ENCODE peak calls at places on chromosomes 7 and 10, in ten cellular contexts. One of them, this sample, is unnamed. For H3K4me1, the result is how much of the 10 kb centered on the place peaks cover.

GRCh38 chr10:99841746-99842145 is 59.3 kb downstream of the ABCC2 start:
- DNase-seq in adrenal gland: no peak
- DNase-seq in transverse colon: no peak
- DNase-seq in lower lobe of right lung: no peak
- DNase-seq in tibial artery: no peak
- DNase-seq in heart left ventricle: no peak
- DNase-seq in A549: no peak
- DNase-seq in PC-9: no peak
- DNase-seq in osteoblast: no peak
- DNase-seq in IMR-90: no peak
- DNase-seq in this sample: no peak

GRCh38 chr10:110404825-110405224 is 92.9 kb upstream of the DUSP5 start:
- DNase-seq in adrenal gland: no peak
- DNase-seq in transverse colon: no peak
- DNase-seq in lower lobe of right lung: no peak
- DNase-seq in tibial artery: no peak
- DNase-seq in heart left ventricle: no peak
- DNase-seq in A549: no peak
- DNase-seq in PC-9: no peak
- DNase-seq in osteoblast: no peak
- DNase-seq in IMR-90: no peak
- DNase-seq in this sample: no peak

GRCh38 chr7:17126413-17127374 is 171.8 kb upstream of the AHR start:
- DNase-seq in adrenal gland: no peak
- DNase-seq in transverse colon: no peak
- DNase-seq in lower lobe of right lung: no peak
- DNase-seq in tibial artery: no peak
- DNase-seq in heart left ventricle: no peak
- DNase-seq in A549: no peak
- DNase-seq in PC-9: no peak
- DNase-seq in osteoblast: no peak
- DNase-seq in IMR-90: peak
- DNase-seq in this sample: no peak

GRCh38 chr10:109018892-109019507 is 904.3 kb downstream of the XPNPEP1 start:
- DNase-seq in adrenal gland: no peak
- DNase-seq in transverse colon: no peak
- DNase-seq in lower lobe of right lung: no peak
- DNase-seq in tibial artery: no peak
- DNase-seq in heart left ventricle: no peak
- DNase-seq in A549: no peak
- DNase-seq in PC-9: no peak
- DNase-seq in osteoblast: no peak
- DNase-seq in IMR-90: no peak
- DNase-seq in this sample: no peak

GRCh38 chr7:66903360-66904062 is 17.5 kb upstream of the TMEM248 start:
- DNase-seq in adrenal gland: no peak
- DNase-seq in transverse colon: no peak
- DNase-seq in lower lobe of right lung: no peak
- DNase-seq in tibial artery: no peak
- DNase-seq in heart left ventricle: no peak
- DNase-seq in A549: no peak
- DNase-seq in PC-9: no peak
- DNase-seq in osteoblast: peak
- DNase-seq in IMR-90: no peak
- DNase-seq in this sample: no peak

GRCh38 chr7:111083423-111083822 is 7.5 kb upstream of the LRRN3 start:
- DNase-seq in adrenal gland: no peak
- DNase-seq in transverse colon: no peak
- DNase-seq in lower lobe of right lung: no peak
- DNase-seq in tibial artery: no peak
- DNase-seq in heart left ventricle: no peak
- DNase-seq in A549: no peak
- DNase-seq in PC-9: no peak
- DNase-seq in osteoblast: peak
- DNase-seq in IMR-90: peak
- DNase-seq in this sample: no peak

GRCh38 chr7:36096460-36097095 is 56.5 kb upstream of the EEPD1 start:
- DNase-seq in adrenal gland: peak
- DNase-seq in transverse colon: no peak
- DNase-seq in lower lobe of right lung: no peak
- DNase-seq in tibial artery: no peak
- DNase-seq in heart left ventricle: no peak
- DNase-seq in A549: no peak
- DNase-seq in PC-9: no peak
- DNase-seq in osteoblast: no peak
- DNase-seq in IMR-90: no peak
- DNase-seq in this sample: peak

GRCh38 chr10:71015674-71016073 is 127.3 kb upstream of the PCBD1 start:
- DNase-seq in adrenal gland: no peak
- DNase-seq in transverse colon: no peak
- DNase-seq in lower lobe of right lung: no peak
- DNase-seq in tibial artery: no peak
- DNase-seq in heart left ventricle: no peak
- DNase-seq in A549: no peak
- DNase-seq in PC-9: no peak
- DNase-seq in osteoblast: no peak
- DNase-seq in IMR-90: no peak
- DNase-seq in this sample: peak

GRCh38 chr10:119030421-119031250 is 1.1 kb downstream of the NANOS1 start:
- DNase-seq in adrenal gland: peak
- DNase-seq in transverse colon: peak
- DNase-seq in lower lobe of right lung: peak
- DNase-seq in tibial artery: peak
- DNase-seq in heart left ventricle: peak
- DNase-seq in A549: no peak
- DNase-seq in PC-9: peak
- DNase-seq in osteoblast: peak
- DNase-seq in IMR-90: peak
- DNase-seq in this sample: peak

GRCh38 chr10:20059084-20059835 is 243.0 kb downstream of the PLXDC2 start:
- DNase-seq in adrenal gland: peak
- DNase-seq in transverse colon: no peak
- DNase-seq in lower lobe of right lung: no peak
- DNase-seq in tibial artery: no peak
- DNase-seq in heart left ventricle: no peak
- DNase-seq in A549: no peak
- DNase-seq in PC-9: no peak
- DNase-seq in osteoblast: no peak
- DNase-seq in IMR-90: peak
- DNase-seq in this sample: peak

GRCh38 chr7:74288034-74288881 is 949 bp upstream of the CLIP2 start:
- DNase-seq in adrenal gland: no peak
- DNase-seq in transverse colon: no peak
- DNase-seq in lower lobe of right lung: no peak
- DNase-seq in tibial artery: no peak
- DNase-seq in heart left ventricle: no peak
- DNase-seq in A549: no peak
- DNase-seq in PC-9: peak
- DNase-seq in osteoblast: no peak
- DNase-seq in IMR-90: no peak
- DNase-seq in this sample: no peak

GRCh38 chr10:119663866-119664698 is 12.9 kb downstream of the BAG3 start:
- DNase-seq in adrenal gland: no peak
- DNase-seq in transverse colon: peak
- DNase-seq in lower lobe of right lung: no peak
- DNase-seq in tibial artery: no peak
- DNase-seq in heart left ventricle: no peak
- DNase-seq in A549: no peak
- DNase-seq in PC-9: no peak
- DNase-seq in osteoblast: peak
- DNase-seq in IMR-90: no peak
- DNase-seq in this sample: no peak

GRCh38 chr7:94909023-94909466 is 1.7 kb downstream of the PPP1R9A start:
- DNase-seq in adrenal gland: no peak
- DNase-seq in transverse colon: no peak
- DNase-seq in lower lobe of right lung: no peak
- DNase-seq in tibial artery: no peak
- DNase-seq in heart left ventricle: no peak
- DNase-seq in A549: no peak
- DNase-seq in PC-9: no peak
- DNase-seq in osteoblast: peak
- DNase-seq in IMR-90: no peak
- DNase-seq in this sample: no peak

GRCh38 chr7:35037526-35038339 is 448 bp upstream of the DPY19L1 start:
- DNase-seq in adrenal gland: peak
- DNase-seq in transverse colon: peak
- DNase-seq in lower lobe of right lung: peak
- DNase-seq in tibial artery: peak
- DNase-seq in heart left ventricle: peak
- DNase-seq in A549: peak
- DNase-seq in PC-9: peak
- DNase-seq in osteoblast: peak
- DNase-seq in IMR-90: peak
- DNase-seq in this sample: peak
- H3K4me3 ChIP-seq in adrenal gland: peak
- H3K4me3 ChIP-seq in transverse colon: peak
- H3K4me3 ChIP-seq in lower lobe of right lung: peak
- H3K4me3 ChIP-seq in tibial artery: peak
- H3K4me3 ChIP-seq in heart left ventricle: peak
- H3K4me3 ChIP-seq in A549: peak
- H3K4me3 ChIP-seq in PC-9: peak
- H3K4me3 ChIP-seq in osteoblast: peak
- H3K4me3 ChIP-seq in IMR-90: peak
- H3K4me3 ChIP-seq in this sample: peak

GRCh38 chr7:140156460-140157080 is 20.2 kb downstream of the KDM7A start:
- DNase-seq in adrenal gland: no peak
- DNase-seq in transverse colon: no peak
- DNase-seq in lower lobe of right lung: no peak
- DNase-seq in tibial artery: no peak
- DNase-seq in heart left ventricle: no peak
- DNase-seq in A549: no peak
- DNase-seq in PC-9: no peak
- DNase-seq in osteoblast: no peak
- DNase-seq in IMR-90: no peak
- DNase-seq in this sample: no peak

GRCh38 chr7:140161047-140161446 is 15.7 kb downstream of the KDM7A start:
- DNase-seq in adrenal gland: no peak
- DNase-seq in transverse colon: no peak
- DNase-seq in lower lobe of right lung: no peak
- DNase-seq in tibial artery: no peak
- DNase-seq in heart left ventricle: no peak
- DNase-seq in A549: no peak
- DNase-seq in PC-9: no peak
- DNase-seq in osteoblast: no peak
- DNase-seq in IMR-90: no peak
- DNase-seq in this sample: no peak

GRCh38 chr7:140160308-140160707 is 16.5 kb downstream of the KDM7A start:
- DNase-seq in adrenal gland: no peak
- DNase-seq in transverse colon: no peak
- DNase-seq in lower lobe of right lung: no peak
- DNase-seq in tibial artery: no peak
- DNase-seq in heart left ventricle: no peak
- DNase-seq in A549: no peak
- DNase-seq in PC-9: no peak
- DNase-seq in osteoblast: no peak
- DNase-seq in IMR-90: no peak
- DNase-seq in this sample: peak

GRCh38 chr7:140155428-140155827 is 21.4 kb downstream of the KDM7A start:
- DNase-seq in adrenal gland: no peak
- DNase-seq in transverse colon: no peak
- DNase-seq in lower lobe of right lung: no peak
- DNase-seq in tibial artery: no peak
- DNase-seq in heart left ventricle: no peak
- DNase-seq in A549: no peak
- DNase-seq in PC-9: no peak
- DNase-seq in osteoblast: no peak
- DNase-seq in IMR-90: no peak
- DNase-seq in this sample: peak

DNA sequence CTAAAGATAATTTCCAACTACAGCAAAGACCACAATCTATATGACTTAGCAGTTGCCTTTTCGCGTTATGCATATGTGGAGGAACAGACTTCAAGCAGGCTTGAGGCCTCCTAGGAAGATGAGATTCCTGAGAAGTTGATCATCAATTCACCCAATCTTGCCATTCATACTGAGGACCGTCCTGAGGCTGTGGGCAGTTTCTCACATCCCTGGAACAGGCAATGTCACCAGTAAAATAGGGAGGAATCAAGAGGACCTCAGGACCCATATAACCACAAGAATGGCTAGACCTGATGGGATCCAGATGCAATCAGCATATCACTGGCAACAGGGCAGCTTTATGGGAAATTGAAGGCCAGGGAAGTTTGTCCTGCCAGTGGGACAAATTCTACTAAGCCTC is 17.3 kb downstream of the KDM7A start:
- DNase-seq in adrenal gland: no peak
- DNase-seq in transverse colon: no peak
- DNase-seq in lower lobe of right lung: no peak
- DNase-seq in tibial artery: no peak
- DNase-seq in heart left ventricle: no peak
- DNase-seq in A549: no peak
- DNase-seq in PC-9: no peak
- DNase-seq in osteoblast: peak
- DNase-seq in IMR-90: peak
- DNase-seq in this sample: no peak
- H3K4me1 ChIP-seq in adrenal gland: under half
- H3K4me1 ChIP-seq in transverse colon: under half
- H3K4me1 ChIP-seq in lower lobe of right lung: under half
- H3K4me1 ChIP-seq in tibial artery: under half
- H3K4me1 ChIP-seq in heart left ventricle: half or more
- H3K4me1 ChIP-seq in A549: under half
- H3K4me1 ChIP-seq in PC-9: under half
- H3K4me1 ChIP-seq in osteoblast: under half
- H3K4me1 ChIP-seq in IMR-90: under half
- H3K4me1 ChIP-seq in this sample: under half

DNA sequence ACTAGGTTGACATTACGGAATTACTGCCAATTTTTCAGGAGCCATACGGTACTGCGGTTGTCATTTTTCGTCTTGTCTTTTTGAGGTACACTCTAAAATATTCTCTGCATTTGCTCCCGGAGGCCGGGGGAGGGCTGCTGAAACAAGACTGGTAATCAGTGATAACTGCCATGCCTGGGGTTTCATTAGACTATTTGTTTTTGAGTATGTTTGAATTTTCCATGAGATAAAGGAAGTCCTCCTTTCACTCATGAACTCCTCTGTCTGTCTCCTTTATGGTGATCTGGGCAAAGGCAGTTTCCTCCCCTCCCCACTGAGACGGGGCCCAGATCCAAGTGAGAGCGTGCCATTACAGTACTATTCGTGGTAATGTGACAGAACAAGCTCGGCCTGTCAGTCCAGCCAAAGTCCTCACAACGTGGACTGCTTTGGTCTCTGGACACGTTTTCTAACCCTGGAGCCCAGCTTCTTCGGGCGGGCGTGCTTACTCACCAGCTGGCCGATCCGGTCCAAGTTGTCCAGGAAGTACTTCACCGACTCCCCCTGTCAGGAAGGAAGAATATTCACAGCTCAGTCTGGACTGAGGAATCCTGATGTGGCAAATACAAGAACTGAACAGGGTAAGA is 45.1 kb downstream of the AMZ1 start:
- DNase-seq in adrenal gland: peak
- DNase-seq in transverse colon: peak
- DNase-seq in lower lobe of right lung: no peak
- DNase-seq in tibial artery: peak
- DNase-seq in heart left ventricle: peak
- DNase-seq in A549: no peak
- DNase-seq in PC-9: peak
- DNase-seq in osteoblast: peak
- DNase-seq in IMR-90: peak
- DNase-seq in this sample: no peak
- H3K4me3 ChIP-seq in adrenal gland: no peak
- H3K4me3 ChIP-seq in transverse colon: no peak
- H3K4me3 ChIP-seq in lower lobe of right lung: no peak
- H3K4me3 ChIP-seq in tibial artery: no peak
- H3K4me3 ChIP-seq in heart left ventricle: no peak
- H3K4me3 ChIP-seq in A549: no peak
- H3K4me3 ChIP-seq in PC-9: no peak
- H3K4me3 ChIP-seq in osteoblast: no peak
- H3K4me3 ChIP-seq in IMR-90: no peak
- H3K4me3 ChIP-seq in this sample: no peak

GRCh38 chr10:69499726-69500689 is 48.7 kb downstream of the TSPAN15 start:
- DNase-seq in adrenal gland: no peak
- DNase-seq in transverse colon: no peak
- DNase-seq in lower lobe of right lung: peak
- DNase-seq in tibial artery: no peak
- DNase-seq in heart left ventricle: no peak
- DNase-seq in A549: no peak
- DNase-seq in PC-9: no peak
- DNase-seq in osteoblast: no peak
- DNase-seq in IMR-90: no peak
- DNase-seq in this sample: no peak
- H3K4me1 ChIP-seq in adrenal gland: under half
- H3K4me1 ChIP-seq in transverse colon: under half
- H3K4me1 ChIP-seq in lower lobe of right lung: under half
- H3K4me1 ChIP-seq in tibial artery: under half
- H3K4me1 ChIP-seq in heart left ventricle: under half
- H3K4me1 ChIP-seq in A549: under half
- H3K4me1 ChIP-seq in PC-9: under half
- H3K4me1 ChIP-seq in osteoblast: under half
- H3K4me1 ChIP-seq in IMR-90: under half
- H3K4me1 ChIP-seq in this sample: under half